ENCODE peak calls at places on chromosome 4, in five cellular contexts. O, K, E, V and S are unnamed samples. For H3K9me3 and H3K4me1, the result is how much of the 10 kb centered on the place peaks cover.

GRCh38 chr4:81405900-81406401 is 65.8 kb downstream of the RASGEF1B start:
- DNase-seq in O (no peak), K (peak), E (peak), V (peak), S (peak)

GRCh38 chr4:180557348-180557747 is 1685.9 kb upstream of the TENM3 start:
- DNase-seq in O (no peak), K (no peak), E (no peak), V (no peak), S (no peak)

GRCh38 chr4:38509551-38509950 is 154.4 kb upstream of the KLF3 start:
- DNase-seq in O (no peak), K (peak), E (no peak), V (no peak), S (no peak)

GRCh38 chr4:74444891-74445642 is at the start of gene AREG:
- DNase-seq in O (peak), K (peak), E (peak), V (peak), S (peak)

GRCh38 chr4:16889945-16890344 is 8.5 kb downstream of the LDB2 start:
- DNase-seq in O (no peak), K (no peak), E (no peak), V (no peak), S (no peak)

GRCh38 chr4:77072195-77072753 is 3.5 kb downstream of the CCNI start:
- DNase-seq in O (no peak), K (peak), E (peak), V (no peak), S (no peak)

GRCh38 chr4:25174674-25175073 is 14.4 kb upstream of the SEPSECS start:
- DNase-seq in O (no peak), K (no peak), E (peak), V (no peak), S (no peak)

GRCh38 chr4:152114562-152114961 is 353.8 kb upstream of the GATB start:
- DNase-seq in O (no peak), K (no peak), E (no peak), V (no peak), S (no peak)

GRCh38 chr4:170497729-170498128 is 408.0 kb upstream of the AADAT start:
- DNase-seq in O (no peak), K (no peak), E (no peak), V (no peak), S (no peak)

GRCh38 chr4:145936142-145937020 is 2.2 kb downstream of the ZNF827 start:
- DNase-seq in O (peak), K (peak), E (peak), V (peak), S (peak)

GRCh38 chr4:179817317-179817716 is 2375.1 kb upstream of the AGA start:
- DNase-seq in O (no peak), K (no peak), E (no peak), V (no peak), S (no peak)

GRCh38 chr4:87339440-87339839 is 16.8 kb upstream of the HSD17B13 start:
- DNase-seq in O (no peak), K (no peak), E (peak), V (no peak), S (no peak)

GRCh38 chr4:32506067-32506466 is 1785.9 kb downstream of the PCDH7 start:
- DNase-seq in O (no peak), K (no peak), E (no peak), V (no peak), S (no peak)

GRCh38 chr4:38106301-38106700 is 146.1 kb downstream of the PTTG2 start:
- DNase-seq in O (no peak), K (no peak), E (no peak), V (no peak), S (no peak)

GRCh38 chr4:185399466-185399865 is 2.8 kb downstream of the ANKRD37 start:
- DNase-seq in O (no peak), K (no peak), E (no peak), V (no peak), S (no peak)

GRCh38 chr4:100299441-100299840 is 109.2 kb upstream of the DDIT4L start:
- DNase-seq in O (no peak), K (no peak), E (peak), V (no peak), S (no peak)

GRCh38 chr4:38157592-38157991 is 197.4 kb downstream of the PTTG2 start:
- DNase-seq in O (no peak), K (no peak), E (peak), V (no peak), S (no peak)

GRCh38 chr4:71406459-71406963 is 67.7 kb downstream of the SLC4A4 start:
- DNase-seq in O (no peak), K (no peak), E (no peak), V (no peak), S (no peak)

GRCh38 chr4:84582988-84583870 is at the start of gene CDS1:
- DNase-seq in O (peak), K (no peak), E (peak), V (peak), S (no peak)

GRCh38 chr4:787561-787981 is 38.4 kb downstream of the CPLX1 start:
- DNase-seq in O (peak), K (no peak), E (no peak), V (no peak), S (no peak)

GRCh38 chr4:111650146-111650545 is 495.1 kb upstream of the FAM241A start:
- DNase-seq in O (no peak), K (no peak), E (no peak), V (no peak), S (peak)

GRCh38 chr4:76011700-76012387 is 4.5 kb upstream of the CXCL9 start:
- DNase-seq in O (peak), K (no peak), E (peak), V (no peak), S (no peak)

GRCh38 chr4:107888237-107888636 is 43.1 kb upstream of the CYP2U1 start:
- DNase-seq in O (no peak), K (no peak), E (no peak), V (no peak), S (peak)
- H3K9me3 ChIP-seq in O (half or more), K (under half), E (under half), V (under half), S (under half)

DNA sequence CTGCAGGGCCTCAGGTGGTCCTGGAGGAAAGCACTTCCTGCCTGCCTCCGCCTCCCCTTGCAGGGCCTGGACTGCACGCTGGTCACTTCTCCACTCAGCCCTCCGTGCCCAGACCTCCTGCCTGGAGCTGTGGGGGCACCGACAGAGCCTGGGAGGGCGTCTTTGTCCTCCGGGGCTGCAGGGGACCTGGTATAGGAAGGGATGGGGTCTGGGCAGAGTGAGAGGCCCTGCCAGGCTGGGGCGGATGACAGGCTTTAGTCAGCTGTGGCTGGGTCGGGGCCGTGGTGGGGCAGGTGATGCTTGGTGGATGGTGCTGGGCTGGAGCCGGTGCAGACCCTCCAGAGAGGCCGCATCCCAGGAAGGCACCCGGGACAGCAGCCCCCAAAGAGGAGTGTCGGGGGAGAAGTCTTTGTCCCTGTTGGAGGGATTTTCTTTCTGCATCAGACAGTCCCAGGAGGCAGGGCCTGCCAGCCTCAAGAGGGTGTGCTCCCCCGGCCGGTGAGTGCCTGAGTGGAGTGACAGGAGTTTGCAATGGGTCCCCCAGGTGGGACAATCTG is 1.3 kb downstream of the DOK7 start:
- DNase-seq in O (no peak), K (no peak), E (no peak), V (no peak), S (no peak)
- H3K4me3 ChIP-seq in O (no peak), K (no peak), E (no peak), V (no peak), S (no peak)

GRCh38 chr4:8271821-8272220 is 2.3 kb downstream of the HTRA3 start:
- DNase-seq in O (no peak), K (no peak), E (no peak), V (no peak), S (no peak)
- H3K4me1 ChIP-seq in O (under half), K (under half), E (under half), V (under half), S (under half)

GRCh38 chr4:28469886-28470285 is 1609.2 kb downstream of the STIM2 start:
- DNase-seq in O (no peak), K (no peak), E (no peak), V (no peak), S (no peak)
- H3K9me3 ChIP-seq in O (under half), K (under half), E (under half), V (under half), S (under half)

DNA sequence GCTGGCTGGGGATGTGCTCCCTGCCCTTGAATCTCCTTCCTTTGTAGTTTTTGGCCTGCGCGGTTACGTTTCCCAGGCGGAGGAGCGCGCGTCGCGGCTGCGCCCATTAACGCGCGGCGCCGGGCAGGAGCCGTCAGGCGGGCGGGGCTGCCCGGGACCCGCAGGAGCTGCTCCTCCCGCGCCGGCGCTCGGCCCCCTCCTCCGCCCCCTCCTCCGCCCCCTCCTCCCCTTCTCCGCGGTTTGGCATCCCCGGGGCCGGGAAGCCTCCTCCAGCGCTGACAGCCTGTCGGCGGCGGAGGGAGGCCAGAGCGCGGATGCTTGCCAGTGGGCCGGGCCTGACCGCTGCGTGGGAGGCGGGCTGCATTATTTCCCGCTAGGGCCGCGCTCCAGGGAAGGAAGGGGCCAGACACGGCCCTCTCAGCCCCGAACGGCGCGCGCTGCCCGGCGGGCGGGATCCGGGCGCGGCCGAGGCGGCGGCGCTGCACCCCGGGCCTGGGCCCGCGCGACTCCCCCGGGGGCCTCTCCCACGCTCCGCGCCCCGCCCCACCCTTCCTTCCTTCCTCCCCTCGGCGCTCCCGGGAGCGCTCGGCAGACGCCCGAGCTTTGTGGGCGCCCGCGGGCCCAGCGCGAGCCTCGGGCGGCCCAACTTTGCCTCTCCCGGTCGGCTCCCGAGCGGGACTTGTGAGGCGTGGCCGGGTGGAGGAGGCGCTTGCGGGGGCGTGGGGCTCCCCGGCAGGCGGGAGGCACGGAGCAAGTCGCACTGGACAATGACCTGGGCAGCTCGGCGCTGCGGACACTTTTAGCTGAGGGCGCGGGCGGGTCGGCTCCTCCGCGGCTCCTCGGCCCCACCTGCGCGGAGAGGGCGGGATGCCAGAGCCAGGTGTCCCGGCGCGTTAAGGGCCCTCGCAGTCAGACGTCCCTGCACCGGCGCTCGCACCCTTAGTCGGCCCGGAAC is at the start of gene DCLK2:
- DNase-seq in O (peak), K (no peak), E (peak), V (peak), S (peak)
- H3K4me3 ChIP-seq in O (peak), K (no peak), E (peak), V (peak), S (peak)

GRCh38 chr4:4671774-4672349 is 130.0 kb upstream of the STX18 start:
- DNase-seq in O (no peak), K (no peak), E (no peak), V (no peak), S (no peak)
- H3K4me1 ChIP-seq in O (under half), K (under half), E (under half), V (under half), S (under half)